ENCODE peak calls at places on chromosomes 4 and X, in four cellular contexts. E, S, Q and B are unnamed samples.

GRCh38 chr4:7559741-7560376 is 125.1 kb upstream of the PSAPL1 start:
- DNase-seq in S (peak; percentile 2), Q (no peak), E (no peak), B (no peak)

GRCh38 chr4:72295966-72296557 is 264.3 kb downstream of the NPFFR2 start:
- DNase-seq in Q (no peak), E (no peak), S (peak; percentile 38), B (no peak)

GRCh38 chrX:6149231-6149870 is 79.3 kb downstream of the NLGN4X start:
- DNase-seq in E (no peak), Q (no peak), S (no peak), B (no peak)

GRCh38 chrX:50889582-50889981 is 21.0 kb upstream of the BMP15 start:
- DNase-seq in E (no peak), Q (no peak), S (no peak), B (no peak)

GRCh38 chr4:2412885-2413716 is 5.3 kb downstream of the ZFYVE28 start:
- DNase-seq in E (peak; percentile 57), S (peak; percentile 91), Q (peak; percentile 81), B (no peak)

GRCh38 chr4:139315221-139315675 is 13.0 kb upstream of the NDUFC1 start:
- DNase-seq in Q (no peak), E (no peak), S (no peak), B (no peak)

GRCh38 chrX:50635162-50635561 is 164.5 kb upstream of the DGKK start:
- DNase-seq in Q (no peak), S (no peak), E (no peak), B (no peak)

GRCh38 chr4:36358173-36358572 is 76.8 kb downstream of the DTHD1 start:
- DNase-seq in E (no peak), S (no peak), Q (no peak), B (no peak)

GRCh38 chr4:106344324-106344970 is 24.1 kb downstream of the GIMD1 start:
- DNase-seq in E (no peak), Q (no peak), S (no peak), B (no peak)

GRCh38 chrX:151396042-151396826 is 772 bp upstream of the VMA21 start:
- DNase-seq in S (peak; percentile 61), E (peak; percentile 41), Q (peak; percentile 35), B (no peak)

GRCh38 chr4:108382751-108383150 is 214.0 kb upstream of the LEF1 start:
- DNase-seq in S (no peak), Q (no peak), E (no peak), B (no peak)

GRCh38 chrX:108397627-108398392 is 40.4 kb downstream of the COL4A6 start:
- DNase-seq in S (no peak), Q (no peak), E (no peak), B (no peak)

GRCh38 chr4:79865253-79865652 is 207.8 kb downstream of the ANTXR2 start:
- DNase-seq in S (no peak), E (no peak), Q (no peak), B (no peak)

GRCh38 chr4:7894677-7895181 is 44.9 kb downstream of the AFAP1 start:
- DNase-seq in Q (no peak), E (no peak), S (no peak), B (no peak)

GRCh38 chr4:79855081-79855480 is 217.9 kb downstream of the ANTXR2 start:
- DNase-seq in Q (no peak), E (no peak), S (no peak), B (no peak)

GRCh38 chr4:4762909-4763814 is 96.3 kb upstream of the MSX1 start:
- DNase-seq in Q (no peak), S (no peak), E (no peak), B (no peak)

GRCh38 chr4:136754810-136755530 is 777.3 kb downstream of the PCDH18 start:
- DNase-seq in Q (no peak), E (no peak), S (no peak), B (no peak)

GRCh38 chrX:150365051-150365952 is 2.2 kb downstream of the MAMLD1 start:
- DNase-seq in Q (peak; percentile 69), E (peak; percentile 86), S (no peak), B (peak; percentile 83)

GRCh38 chr4:184536070-184536880 is 61.9 kb upstream of the IRF2 start:
- DNase-seq in E (no peak), S (no peak), Q (no peak), B (no peak)

GRCh38 chr4:186820371-186820990 is 96.8 kb upstream of the FAT1 start:
- DNase-seq in Q (no peak), E (no peak), S (peak; percentile 59), B (no peak)

GRCh38 chrX:17846045-17846444 is 15.1 kb downstream of the RAI2 start:
- DNase-seq in Q (no peak), E (no peak), S (no peak), B (no peak)

GRCh38 chrX:32873786-32874185 is 337.6 kb downstream of the DMD start:
- DNase-seq in E (no peak), S (no peak), Q (no peak), B (no peak)

GRCh38 chr4:108868606-108869227 is 105.9 kb upstream of the ETNPPL start:
- DNase-seq in E (no peak), Q (no peak), S (no peak), B (no peak)

GRCh38 chrX:101483705-101484104 is 1.6 kb upstream of the ARMCX4 start:
- DNase-seq in Q (no peak), S (no peak), E (no peak), B (no peak)

GRCh38 chr4:143339497-143339896 is 2.8 kb downstream of the GAB1 start:
- DNase-seq in E (no peak), Q (no peak), S (no peak), B (no peak)

GRCh38 chr4:25860586-25861421 is 2.0 kb downstream of the SEL1L3 start:
- DNase-seq in S (no peak), Q (no peak), E (no peak), B (no peak)

GRCh38 chr4:73832651-73833237 is 3.7 kb upstream of the CXCL6 start:
- DNase-seq in S (no peak), E (no peak), Q (no peak), B (no peak)

GRCh38 chr4:184942447-184943425 is 75.6 kb upstream of the HELT start:
- DNase-seq in Q (no peak), E (no peak), S (no peak), B (no peak)

GRCh38 chr4:135601351-135601750 is 1399.8 kb upstream of the PABPC4L start:
- DNase-seq in Q (no peak), E (no peak), S (no peak), B (no peak)

GRCh38 chrX:107743995-107744394 is 31.6 kb downstream of the TSC22D3 start:
- DNase-seq in S (no peak), Q (no peak), E (no peak), B (no peak)

GRCh38 chr4:27921236-27921635 is 1060.6 kb downstream of the STIM2 start:
- DNase-seq in E (no peak), Q (no peak), S (no peak), B (no peak)

GRCh38 chrX:129721870-129722269 is 16.9 kb upstream of the XPNPEP2 start:
- DNase-seq in Q (no peak), E (no peak), S (no peak), B (no peak)

GRCh38 chr4:8192748-8193738 is 6.0 kb upstream of the SH3TC1 start:
- DNase-seq in Q (no peak), S (peak; percentile 73), E (no peak), B (no peak)

GRCh38 chr4:7630559-7631287 is 196.0 kb upstream of the PSAPL1 start:
- DNase-seq in E (peak; percentile 68), S (no peak), Q (no peak), B (no peak)

GRCh38 chrX:68090266-68090665 is 343.0 kb downstream of the OPHN1 start:
- DNase-seq in Q (no peak), E (no peak), S (no peak), B (no peak)

GRCh38 chrX:104270916-104271512 is 16.3 kb upstream of the ESX1 start:
- DNase-seq in S (peak; percentile 27), E (peak; percentile 31), Q (no peak), B (peak; percentile 18)

GRCh38 chr4:173056271-173056670 is 112.3 kb upstream of the GALNT7 start:
- DNase-seq in E (no peak), Q (no peak), S (no peak), B (no peak)
- H3K27ac ChIP-seq in E (no peak overlapping the region), Q (no peak overlapping the region), S (no peak overlapping the region), B (no peak overlapping the region)

GRCh38 chr4:142264961-142265360 is 581.1 kb downstream of the INPP4B start:
- DNase-seq in S (no peak), E (no peak), Q (no peak), B (no peak)
- H3K27ac ChIP-seq in S (no peak overlapping the region), E (no peak overlapping the region), Q (no peak overlapping the region), B (no peak overlapping the region)

GRCh38 chr4:150855981-150856510 is 159.0 kb downstream of the LRBA start:
- DNase-seq in S (no peak), Q (no peak), E (no peak), B (no peak)
- H3K27ac ChIP-seq in S (no peak overlapping the region), Q (no peak overlapping the region), E (no peak overlapping the region), B (no peak overlapping the region)

GRCh38 chr4:122728781-122729330 is 3.6 kb upstream of the BBS12 start:
- DNase-seq in Q (no peak), E (no peak), S (no peak), B (no peak)

GRCh38 chr4:122732329-122733026 is at the start of gene BBS12:
- DNase-seq in Q (peak; percentile 99), S (peak; percentile 100), E (peak; percentile 98), B (peak; percentile 94)

GRCh38 chr4:122733805-122734155 is 1.3 kb downstream of the BBS12 start:
- DNase-seq in S (peak; percentile 45), E (no peak), Q (no peak), B (no peak)

GRCh38 chr4:122731676-122732075 is 828 bp upstream of the BBS12 start:
- DNase-seq in S (no peak), Q (no peak), E (no peak), B (no peak)
- H3K27ac ChIP-seq in S (no peak overlapping the region), Q (peak overlapping the region; percentile 57), E (peak overlapping the region; percentile 67), B (peak overlapping the region; percentile 18)

GRCh38 chr4:176885224-176885623 is 92.5 kb upstream of the VEGFC start:
- DNase-seq in S (no peak), E (no peak), Q (no peak), B (no peak)
- H3K27ac ChIP-seq in S (no peak overlapping the region), E (no peak overlapping the region), Q (no peak overlapping the region), B (no peak overlapping the region)